ENCODE peak calls at places on chromosomes 6 and 20, in seven cellular contexts. One of them, this sample, is unnamed.

GRCh38 chr20:9214676-9215075 is 145.8 kb downstream of the PLCB4 start:
- DNase-seq in cardiac fibroblast: peak
- DNase-seq in uterus: no peak
- DNase-seq in choroid plexus epithelial cell: peak
- DNase-seq in HepG2: no peak
- DNase-seq in IMR-90: peak
- DNase-seq in lower leg skin: no peak
- DNase-seq in this sample: no peak

GRCh38 chr6:165985281-165985925 is 182.2 kb downstream of the TBXT start:
- DNase-seq in HepG2: no peak
- DNase-seq in uterus: no peak
- DNase-seq in IMR-90: no peak
- DNase-seq in lower leg skin: no peak
- DNase-seq in choroid plexus epithelial cell: no peak
- DNase-seq in cardiac fibroblast: no peak
- DNase-seq in this sample: no peak

GRCh38 chr6:13409991-13410390 is 77.4 kb downstream of the GFOD1 start:
- DNase-seq in uterus: no peak
- DNase-seq in IMR-90: peak
- DNase-seq in lower leg skin: no peak
- DNase-seq in choroid plexus epithelial cell: peak
- DNase-seq in HepG2: no peak
- DNase-seq in cardiac fibroblast: peak
- DNase-seq in this sample: no peak

GRCh38 chr6:89310929-89311328 is 4.2 kb downstream of the GABRR2 start:
- DNase-seq in cardiac fibroblast: no peak
- DNase-seq in lower leg skin: no peak
- DNase-seq in uterus: no peak
- DNase-seq in choroid plexus epithelial cell: no peak
- DNase-seq in HepG2: no peak
- DNase-seq in IMR-90: no peak
- DNase-seq in this sample: no peak

GRCh38 chr6:36906539-36906938 is 20.8 kb downstream of the C6orf89 start:
- DNase-seq in lower leg skin: no peak
- DNase-seq in IMR-90: no peak
- DNase-seq in cardiac fibroblast: no peak
- DNase-seq in HepG2: no peak
- DNase-seq in choroid plexus epithelial cell: no peak
- DNase-seq in uterus: no peak
- DNase-seq in this sample: peak

GRCh38 chr20:10553326-10553984 is 118.3 kb downstream of the SLX4IP start:
- DNase-seq in HepG2: peak
- DNase-seq in choroid plexus epithelial cell: peak
- DNase-seq in lower leg skin: peak
- DNase-seq in uterus: peak
- DNase-seq in IMR-90: peak
- DNase-seq in cardiac fibroblast: peak
- DNase-seq in this sample: peak

GRCh38 chr6:100343678-100344077 is 121.0 kb downstream of the SIM1 start:
- DNase-seq in cardiac fibroblast: peak
- DNase-seq in lower leg skin: no peak
- DNase-seq in IMR-90: peak
- DNase-seq in uterus: no peak
- DNase-seq in HepG2: no peak
- DNase-seq in choroid plexus epithelial cell: peak
- DNase-seq in this sample: no peak

GRCh38 chr6:113140721-113141120 is 716.4 kb upstream of the MARCKS start:
- DNase-seq in choroid plexus epithelial cell: no peak
- DNase-seq in uterus: no peak
- DNase-seq in IMR-90: no peak
- DNase-seq in lower leg skin: no peak
- DNase-seq in cardiac fibroblast: no peak
- DNase-seq in HepG2: no peak
- DNase-seq in this sample: no peak

GRCh38 chr6:14317616-14318015 is 200.0 kb downstream of the CD83 start:
- DNase-seq in IMR-90: no peak
- DNase-seq in uterus: no peak
- DNase-seq in HepG2: no peak
- DNase-seq in choroid plexus epithelial cell: no peak
- DNase-seq in cardiac fibroblast: no peak
- DNase-seq in lower leg skin: no peak
- DNase-seq in this sample: no peak

GRCh38 chr6:97668716-97669115 is 385.7 kb upstream of the MMS22L start:
- DNase-seq in lower leg skin: no peak
- DNase-seq in IMR-90: no peak
- DNase-seq in cardiac fibroblast: no peak
- DNase-seq in uterus: no peak
- DNase-seq in HepG2: no peak
- DNase-seq in choroid plexus epithelial cell: no peak
- DNase-seq in this sample: no peak

GRCh38 chr6:14765106-14765505 is 480.8 kb upstream of the JARID2 start:
- DNase-seq in HepG2: no peak
- DNase-seq in cardiac fibroblast: peak
- DNase-seq in choroid plexus epithelial cell: no peak
- DNase-seq in IMR-90: peak
- DNase-seq in lower leg skin: no peak
- DNase-seq in uterus: no peak
- DNase-seq in this sample: no peak

GRCh38 chr6:17156966-17157365 is 55.1 kb downstream of the STMND1 start:
- DNase-seq in lower leg skin: no peak
- DNase-seq in choroid plexus epithelial cell: no peak
- DNase-seq in HepG2: no peak
- DNase-seq in IMR-90: no peak
- DNase-seq in cardiac fibroblast: no peak
- DNase-seq in uterus: no peak
- DNase-seq in this sample: no peak

GRCh38 chr20:1185781-1186334 is 1.1 kb upstream of the TMEM74B start:
- DNase-seq in HepG2: peak
- DNase-seq in uterus: no peak
- DNase-seq in lower leg skin: no peak
- DNase-seq in choroid plexus epithelial cell: peak
- DNase-seq in IMR-90: peak
- DNase-seq in cardiac fibroblast: peak
- DNase-seq in this sample: no peak

GRCh38 chr6:117555882-117556498 is 46.3 kb downstream of the GOPC start:
- DNase-seq in lower leg skin: peak
- DNase-seq in choroid plexus epithelial cell: peak
- DNase-seq in cardiac fibroblast: peak
- DNase-seq in HepG2: peak
- DNase-seq in uterus: peak
- DNase-seq in IMR-90: peak
- DNase-seq in this sample: peak

GRCh38 chr20:62209850-62210495 is 10.1 kb downstream of the HRH3 start:
- DNase-seq in lower leg skin: no peak
- DNase-seq in uterus: no peak
- DNase-seq in cardiac fibroblast: no peak
- DNase-seq in IMR-90: no peak
- DNase-seq in HepG2: no peak
- DNase-seq in choroid plexus epithelial cell: no peak
- DNase-seq in this sample: no peak

GRCh38 chr6:299050-299980 is 7.0 kb downstream of the DUSP22 start:
- DNase-seq in uterus: no peak
- DNase-seq in choroid plexus epithelial cell: peak
- DNase-seq in lower leg skin: no peak
- DNase-seq in cardiac fibroblast: peak
- DNase-seq in IMR-90: peak
- DNase-seq in HepG2: no peak
- DNase-seq in this sample: no peak

GRCh38 chr20:9256359-9256758 is 187.5 kb downstream of the PLCB4 start:
- DNase-seq in IMR-90: no peak
- DNase-seq in HepG2: no peak
- DNase-seq in uterus: no peak
- DNase-seq in lower leg skin: no peak
- DNase-seq in choroid plexus epithelial cell: no peak
- DNase-seq in cardiac fibroblast: no peak
- DNase-seq in this sample: no peak

GRCh38 chr20:34535301-34535840 is 19.1 kb downstream of the DYNLRB1 start:
- DNase-seq in choroid plexus epithelial cell: no peak
- DNase-seq in uterus: no peak
- DNase-seq in IMR-90: no peak
- DNase-seq in cardiac fibroblast: no peak
- DNase-seq in HepG2: no peak
- DNase-seq in lower leg skin: no peak
- DNase-seq in this sample: no peak

GRCh38 chr6:12386816-12387215 is 96.7 kb downstream of the EDN1 start:
- DNase-seq in lower leg skin: no peak
- DNase-seq in choroid plexus epithelial cell: no peak
- DNase-seq in HepG2: no peak
- DNase-seq in uterus: no peak
- DNase-seq in IMR-90: no peak
- DNase-seq in cardiac fibroblast: no peak
- DNase-seq in this sample: no peak

DNA sequence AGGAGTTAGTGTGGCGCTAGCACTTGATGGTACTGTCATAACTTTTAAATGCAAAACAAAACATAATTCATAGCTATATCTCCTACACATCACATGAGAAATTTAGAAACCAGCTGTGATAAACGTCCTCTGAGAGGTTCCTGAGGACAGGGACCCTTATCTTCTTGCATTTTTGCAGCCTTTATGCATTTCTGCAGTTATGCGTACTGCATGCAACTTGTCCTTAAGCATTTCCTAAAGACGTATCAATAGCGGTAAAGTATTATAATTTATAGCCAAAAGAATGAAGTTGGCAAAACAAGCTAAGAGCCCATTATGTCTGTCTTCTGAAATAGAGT is 1.7 kb downstream of the NAPB start:
- DNase-seq in HepG2: no peak
- DNase-seq in lower leg skin: no peak
- DNase-seq in IMR-90: no peak
- DNase-seq in cardiac fibroblast: no peak
- DNase-seq in choroid plexus epithelial cell: no peak
- DNase-seq in uterus: no peak
- DNase-seq in this sample: no peak
- H3K4me3 ChIP-seq in HepG2: peak
- H3K4me3 ChIP-seq in lower leg skin: no peak
- H3K4me3 ChIP-seq in IMR-90: peak
- H3K4me3 ChIP-seq in cardiac fibroblast: peak
- H3K4me3 ChIP-seq in choroid plexus epithelial cell: peak
- H3K4me3 ChIP-seq in uterus: peak
- H3K4me3 ChIP-seq in this sample: no peak

GRCh38 chr6:134720353-134721094 is 229.4 kb downstream of the ALDH8A1 start:
- DNase-seq in HepG2: no peak
- DNase-seq in cardiac fibroblast: peak
- DNase-seq in IMR-90: no peak
- DNase-seq in uterus: no peak
- DNase-seq in choroid plexus epithelial cell: peak
- DNase-seq in lower leg skin: no peak
- DNase-seq in this sample: no peak

GRCh38 chr6:134724653-134725340 is 225.1 kb downstream of the ALDH8A1 start:
- DNase-seq in cardiac fibroblast: no peak
- DNase-seq in lower leg skin: no peak
- DNase-seq in choroid plexus epithelial cell: peak
- DNase-seq in IMR-90: peak
- DNase-seq in HepG2: no peak
- DNase-seq in uterus: no peak
- DNase-seq in this sample: no peak

GRCh38 chr6:134721095-134721400 is 228.9 kb downstream of the ALDH8A1 start:
- DNase-seq in choroid plexus epithelial cell: peak
- DNase-seq in IMR-90: peak
- DNase-seq in cardiac fibroblast: no peak
- DNase-seq in lower leg skin: no peak
- DNase-seq in HepG2: no peak
- DNase-seq in uterus: no peak
- DNase-seq in this sample: no peak

GRCh38 chr6:134722996-134723871 is 226.7 kb downstream of the ALDH8A1 start:
- DNase-seq in HepG2: no peak
- DNase-seq in choroid plexus epithelial cell: peak
- DNase-seq in cardiac fibroblast: peak
- DNase-seq in IMR-90: peak
- DNase-seq in lower leg skin: no peak
- DNase-seq in uterus: no peak
- DNase-seq in this sample: no peak

GRCh38 chr6:134722429-134722828 is 227.5 kb downstream of the ALDH8A1 start:
- DNase-seq in uterus: no peak
- DNase-seq in lower leg skin: no peak
- DNase-seq in HepG2: no peak
- DNase-seq in choroid plexus epithelial cell: peak
- DNase-seq in IMR-90: no peak
- DNase-seq in cardiac fibroblast: no peak
- DNase-seq in this sample: no peak
- H3K4me3 ChIP-seq in uterus: no peak
- H3K4me3 ChIP-seq in lower leg skin: no peak
- H3K4me3 ChIP-seq in HepG2: no peak
- H3K4me3 ChIP-seq in choroid plexus epithelial cell: no peak
- H3K4me3 ChIP-seq in IMR-90: no peak
- H3K4me3 ChIP-seq in cardiac fibroblast: no peak
- H3K4me3 ChIP-seq in this sample: no peak

DNA sequence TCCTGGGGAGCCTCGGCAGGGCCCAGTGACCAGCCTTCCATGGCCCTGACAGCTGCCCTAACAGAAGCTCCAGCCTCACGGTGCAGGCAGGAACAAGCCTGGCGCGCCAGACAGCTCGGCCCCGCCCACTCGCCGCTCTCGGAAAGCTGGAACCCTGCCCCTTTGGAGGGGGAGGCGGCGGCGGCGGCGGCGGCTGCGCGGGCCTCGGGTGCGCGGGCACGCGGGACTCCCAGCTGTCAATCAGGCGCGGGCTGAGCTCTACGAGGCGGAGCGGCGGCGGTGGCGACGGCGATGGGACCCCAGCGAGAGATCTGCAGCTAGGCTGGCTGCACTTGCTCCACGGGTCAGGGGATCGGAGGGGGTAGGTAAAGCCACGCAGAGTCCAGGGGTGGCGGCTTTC is at the start of gene NRSN1:
- DNase-seq in choroid plexus epithelial cell: no peak
- DNase-seq in cardiac fibroblast: no peak
- DNase-seq in HepG2: peak
- DNase-seq in uterus: no peak
- DNase-seq in lower leg skin: no peak
- DNase-seq in IMR-90: no peak
- DNase-seq in this sample: no peak
- H3K4me3 ChIP-seq in choroid plexus epithelial cell: no peak
- H3K4me3 ChIP-seq in cardiac fibroblast: no peak
- H3K4me3 ChIP-seq in HepG2: peak
- H3K4me3 ChIP-seq in uterus: no peak
- H3K4me3 ChIP-seq in lower leg skin: no peak
- H3K4me3 ChIP-seq in IMR-90: no peak
- H3K4me3 ChIP-seq in this sample: no peak

GRCh38 chr6:167113935-167114910 is 8.7 kb upstream of the CCR6 start:
- DNase-seq in uterus: no peak
- DNase-seq in IMR-90: no peak
- DNase-seq in HepG2: no peak
- DNase-seq in cardiac fibroblast: no peak
- DNase-seq in choroid plexus epithelial cell: no peak
- DNase-seq in lower leg skin: no peak
- DNase-seq in this sample: no peak

GRCh38 chr6:167118006-167118405 is 4.9 kb upstream of the CCR6 start:
- DNase-seq in cardiac fibroblast: no peak
- DNase-seq in IMR-90: no peak
- DNase-seq in choroid plexus epithelial cell: no peak
- DNase-seq in uterus: no peak
- DNase-seq in HepG2: no peak
- DNase-seq in lower leg skin: no peak
- DNase-seq in this sample: no peak

GRCh38 chr6:167116838-167117228 is 6.1 kb upstream of the CCR6 start:
- DNase-seq in lower leg skin: no peak
- DNase-seq in uterus: no peak
- DNase-seq in cardiac fibroblast: no peak
- DNase-seq in HepG2: no peak
- DNase-seq in choroid plexus epithelial cell: no peak
- DNase-seq in IMR-90: no peak
- DNase-seq in this sample: no peak

GRCh38 chr6:167115054-167115453 is 7.8 kb upstream of the CCR6 start:
- DNase-seq in HepG2: no peak
- DNase-seq in lower leg skin: no peak
- DNase-seq in IMR-90: no peak
- DNase-seq in choroid plexus epithelial cell: no peak
- DNase-seq in cardiac fibroblast: no peak
- DNase-seq in uterus: no peak
- DNase-seq in this sample: no peak

GRCh38 chr6:167116109-167116837 is 6.6 kb upstream of the CCR6 start:
- DNase-seq in uterus: peak
- DNase-seq in HepG2: no peak
- DNase-seq in IMR-90: no peak
- DNase-seq in choroid plexus epithelial cell: peak
- DNase-seq in cardiac fibroblast: peak
- DNase-seq in lower leg skin: no peak
- DNase-seq in this sample: no peak
- H3K4me3 ChIP-seq in uterus: peak
- H3K4me3 ChIP-seq in HepG2: no peak
- H3K4me3 ChIP-seq in IMR-90: no peak
- H3K4me3 ChIP-seq in choroid plexus epithelial cell: no peak
- H3K4me3 ChIP-seq in cardiac fibroblast: no peak
- H3K4me3 ChIP-seq in lower leg skin: no peak
- H3K4me3 ChIP-seq in this sample: no peak

This sample was measured in lung.